ENCODE peak calls at places on chromosomes 2 and 18, in nine cellular contexts. One of them, this sample, is unnamed.

GRCh38 chr2:24853996-24854395 is 60.8 kb downstream of the CENPO start:
- DNase-seq in fibroblast of lung: no peak
- DNase-seq in body of pancreas: no peak
- DNase-seq in spleen: no peak
- DNase-seq in GM06990: no peak
- DNase-seq in neuronal stem cell: no peak
- DNase-seq in BJ: no peak
- DNase-seq in right lobe of liver: no peak
- DNase-seq in CD4-positive, alpha-beta memory T cell: no peak
- DNase-seq in this sample: no peak

GRCh38 chr2:161170377-161170776 is 10.1 kb downstream of the TANK start:
- DNase-seq in fibroblast of lung: no peak
- DNase-seq in body of pancreas: no peak
- DNase-seq in spleen: no peak
- DNase-seq in GM06990: no peak
- DNase-seq in neuronal stem cell: no peak
- DNase-seq in BJ: no peak
- DNase-seq in right lobe of liver: no peak
- DNase-seq in CD4-positive, alpha-beta memory T cell: no peak
- DNase-seq in this sample: no peak

GRCh38 chr2:64459575-64459974 is 5.6 kb downstream of the LGALSL start:
- DNase-seq in fibroblast of lung: no peak
- DNase-seq in body of pancreas: no peak
- DNase-seq in spleen: no peak
- DNase-seq in GM06990: no peak
- DNase-seq in neuronal stem cell: no peak
- DNase-seq in BJ: no peak
- DNase-seq in right lobe of liver: no peak
- DNase-seq in CD4-positive, alpha-beta memory T cell: no peak
- DNase-seq in this sample: no peak

GRCh38 chr2:26852405-26853348 is 4.7 kb downstream of the DPYSL5 start:
- DNase-seq in fibroblast of lung: no peak
- DNase-seq in body of pancreas: no peak
- DNase-seq in spleen: no peak
- DNase-seq in GM06990: no peak
- DNase-seq in neuronal stem cell: no peak
- DNase-seq in BJ: no peak
- DNase-seq in right lobe of liver: no peak
- DNase-seq in CD4-positive, alpha-beta memory T cell: no peak
- DNase-seq in this sample: no peak

GRCh38 chr2:86309966-86310365 is 27.5 kb downstream of the REEP1 start:
- DNase-seq in fibroblast of lung: no peak
- DNase-seq in body of pancreas: no peak
- DNase-seq in spleen: no peak
- DNase-seq in GM06990: no peak
- DNase-seq in neuronal stem cell: no peak
- DNase-seq in BJ: no peak
- DNase-seq in right lobe of liver: no peak
- DNase-seq in CD4-positive, alpha-beta memory T cell: no peak
- DNase-seq in this sample: no peak

GRCh38 chr18:12346240-12346565 is 30.8 kb downstream of the AFG3L2 start:
- DNase-seq in fibroblast of lung: no peak
- DNase-seq in body of pancreas: no peak
- DNase-seq in spleen: no peak
- DNase-seq in GM06990: no peak
- DNase-seq in neuronal stem cell: no peak
- DNase-seq in BJ: no peak
- DNase-seq in right lobe of liver: no peak
- DNase-seq in CD4-positive, alpha-beta memory T cell: no peak
- DNase-seq in this sample: no peak

GRCh38 chr2:167599228-167599627 is 648.2 kb downstream of the STK39 start:
- DNase-seq in fibroblast of lung: no peak
- DNase-seq in body of pancreas: no peak
- DNase-seq in spleen: no peak
- DNase-seq in GM06990: no peak
- DNase-seq in neuronal stem cell: no peak
- DNase-seq in BJ: no peak
- DNase-seq in right lobe of liver: no peak
- DNase-seq in CD4-positive, alpha-beta memory T cell: no peak
- DNase-seq in this sample: no peak

GRCh38 chr2:106094101-106094860 is 99.8 kb downstream of the UXS1 start:
- DNase-seq in fibroblast of lung: no peak
- DNase-seq in body of pancreas: no peak
- DNase-seq in spleen: no peak
- DNase-seq in GM06990: no peak
- DNase-seq in neuronal stem cell: no peak
- DNase-seq in BJ: no peak
- DNase-seq in right lobe of liver: no peak
- DNase-seq in CD4-positive, alpha-beta memory T cell: peak; percentile 83
- DNase-seq in this sample: no peak

GRCh38 chr2:67733517-67733916 is 329.3 kb downstream of the C1D start:
- DNase-seq in fibroblast of lung: peak; percentile 16
- DNase-seq in body of pancreas: peak; percentile 63
- DNase-seq in spleen: peak; percentile 59
- DNase-seq in GM06990: no peak
- DNase-seq in neuronal stem cell: no peak
- DNase-seq in BJ: no peak
- DNase-seq in right lobe of liver: peak; percentile 52
- DNase-seq in CD4-positive, alpha-beta memory T cell: no peak
- DNase-seq in this sample: no peak

GRCh38 chr2:31413025-31413424 is 1.5 kb downstream of the XDH start:
- DNase-seq in fibroblast of lung: no peak
- DNase-seq in body of pancreas: no peak
- DNase-seq in spleen: no peak
- DNase-seq in GM06990: no peak
- DNase-seq in neuronal stem cell: no peak
- DNase-seq in BJ: peak; percentile 46
- DNase-seq in right lobe of liver: no peak
- DNase-seq in CD4-positive, alpha-beta memory T cell: no peak
- DNase-seq in this sample: no peak

DNA sequence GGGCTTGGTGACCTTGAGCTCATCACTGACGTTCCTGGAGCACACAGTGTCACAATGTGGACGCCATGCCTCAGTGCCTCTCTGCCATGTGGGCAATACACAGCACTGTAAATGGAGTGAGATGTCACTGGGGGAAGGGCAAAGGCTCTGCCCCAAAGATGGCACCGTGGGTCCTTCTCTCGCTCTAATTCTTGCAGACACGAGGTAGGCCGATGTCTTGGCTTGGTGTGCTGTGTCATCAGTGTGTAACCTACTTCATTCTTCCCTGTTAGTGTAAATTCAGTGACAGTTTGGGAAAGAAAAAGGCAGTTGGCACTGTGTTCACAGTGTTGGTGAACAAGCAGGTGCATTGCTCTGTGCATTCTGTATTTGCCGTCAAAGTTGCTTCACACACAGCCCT is 309.3 kb upstream of the MYT1L start:
- DNase-seq in fibroblast of lung: no peak
- DNase-seq in body of pancreas: no peak
- DNase-seq in spleen: no peak
- DNase-seq in GM06990: no peak
- DNase-seq in neuronal stem cell: no peak
- DNase-seq in BJ: no peak
- DNase-seq in right lobe of liver: no peak
- DNase-seq in CD4-positive, alpha-beta memory T cell: no peak
- DNase-seq in this sample: no peak
- H3K27me3 ChIP-seq in fibroblast of lung: no peaks in the 10 kb centered on the region
- H3K27me3 ChIP-seq in body of pancreas: no peaks in the 10 kb centered on the region
- H3K27me3 ChIP-seq in spleen: no peaks in the 10 kb centered on the region
- H3K27me3 ChIP-seq in GM06990: no peaks in the 10 kb centered on the region
- H3K27me3 ChIP-seq in neuronal stem cell: no peaks in the 10 kb centered on the region
- H3K27me3 ChIP-seq in BJ: no peaks in the 10 kb centered on the region
- H3K27me3 ChIP-seq in right lobe of liver: no peaks in the 10 kb centered on the region
- H3K27me3 ChIP-seq in CD4-positive, alpha-beta memory T cell: no peaks in the 10 kb centered on the region
- H3K27me3 ChIP-seq in this sample: peaks cover 16% of the 10 kb centered on the region

DNA sequence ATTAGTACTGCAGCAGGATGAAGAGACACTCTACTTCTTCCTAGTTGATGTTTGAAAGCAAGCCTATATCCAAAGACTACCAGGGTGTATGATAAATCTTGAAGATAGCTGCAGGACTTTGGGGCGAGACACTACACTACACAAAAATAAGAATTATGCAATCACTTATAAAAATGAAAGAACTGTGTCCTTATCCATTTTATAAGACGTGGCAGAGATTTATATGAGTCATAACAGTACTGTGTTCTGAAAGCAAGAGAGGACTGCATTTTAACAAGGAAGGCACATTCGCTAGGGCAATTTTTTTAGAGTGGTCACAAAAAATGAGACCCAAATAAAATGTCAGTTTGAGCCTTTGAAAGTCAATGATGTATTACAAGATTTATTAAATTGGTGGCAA is 617.0 kb upstream of the LINC00305 start:
- DNase-seq in fibroblast of lung: no peak
- DNase-seq in body of pancreas: no peak
- DNase-seq in spleen: no peak
- DNase-seq in GM06990: no peak
- DNase-seq in neuronal stem cell: no peak
- DNase-seq in BJ: no peak
- DNase-seq in right lobe of liver: no peak
- DNase-seq in CD4-positive, alpha-beta memory T cell: no peak
- DNase-seq in this sample: no peak
- H3K27me3 ChIP-seq in fibroblast of lung: no peaks in the 10 kb centered on the region
- H3K27me3 ChIP-seq in body of pancreas: no peaks in the 10 kb centered on the region
- H3K27me3 ChIP-seq in spleen: no peaks in the 10 kb centered on the region
- H3K27me3 ChIP-seq in GM06990: no peaks in the 10 kb centered on the region
- H3K27me3 ChIP-seq in neuronal stem cell: no peaks in the 10 kb centered on the region
- H3K27me3 ChIP-seq in BJ: no peaks in the 10 kb centered on the region
- H3K27me3 ChIP-seq in right lobe of liver: no peaks in the 10 kb centered on the region
- H3K27me3 ChIP-seq in CD4-positive, alpha-beta memory T cell: no peaks in the 10 kb centered on the region
- H3K27me3 ChIP-seq in this sample: no peaks in the 10 kb centered on the region

GRCh38 chr2:241992753-241993152 is 123.2 kb downstream of the RTP5 start:
- DNase-seq in fibroblast of lung: no peak
- DNase-seq in body of pancreas: no peak
- DNase-seq in spleen: peak; percentile 22
- DNase-seq in GM06990: no peak
- DNase-seq in neuronal stem cell: no peak
- DNase-seq in BJ: no peak
- DNase-seq in right lobe of liver: no peak
- DNase-seq in CD4-positive, alpha-beta memory T cell: no peak
- DNase-seq in this sample: no peak

GRCh38 chr2:241991236-241991635 is 121.7 kb downstream of the RTP5 start:
- DNase-seq in fibroblast of lung: no peak
- DNase-seq in body of pancreas: no peak
- DNase-seq in spleen: peak; percentile 61
- DNase-seq in GM06990: no peak
- DNase-seq in neuronal stem cell: no peak
- DNase-seq in BJ: no peak
- DNase-seq in right lobe of liver: no peak
- DNase-seq in CD4-positive, alpha-beta memory T cell: no peak
- DNase-seq in this sample: no peak

GRCh38 chr2:241989074-241989473 is 119.5 kb downstream of the RTP5 start:
- DNase-seq in fibroblast of lung: no peak
- DNase-seq in body of pancreas: no peak
- DNase-seq in spleen: peak; percentile 76
- DNase-seq in GM06990: no peak
- DNase-seq in neuronal stem cell: no peak
- DNase-seq in BJ: no peak
- DNase-seq in right lobe of liver: no peak
- DNase-seq in CD4-positive, alpha-beta memory T cell: no peak
- DNase-seq in this sample: no peak

GRCh38 chr2:241988146-241988545 is 118.6 kb downstream of the RTP5 start:
- DNase-seq in fibroblast of lung: no peak
- DNase-seq in body of pancreas: no peak
- DNase-seq in spleen: no peak
- DNase-seq in GM06990: no peak
- DNase-seq in neuronal stem cell: no peak
- DNase-seq in BJ: no peak
- DNase-seq in right lobe of liver: no peak
- DNase-seq in CD4-positive, alpha-beta memory T cell: no peak
- DNase-seq in this sample: no peak

DNA sequence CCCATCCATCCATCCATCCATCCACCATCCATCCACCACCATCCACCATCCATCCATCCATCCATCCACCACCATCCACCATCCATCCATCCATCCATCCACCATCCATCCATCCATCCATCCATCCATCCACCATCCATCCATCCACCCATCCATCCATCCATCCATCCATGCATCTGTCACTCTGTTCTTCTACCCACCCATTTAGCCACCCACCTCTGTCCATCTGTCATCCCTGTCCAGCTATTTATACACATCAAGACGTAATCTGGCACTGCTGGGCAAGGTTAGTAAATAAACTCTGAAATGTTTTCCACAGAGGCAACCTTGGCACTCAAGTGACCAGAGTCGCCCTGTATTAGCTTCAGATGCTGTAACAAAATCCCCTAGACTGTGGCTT is 120.9 kb downstream of the RTP5 start:
- DNase-seq in fibroblast of lung: no peak
- DNase-seq in body of pancreas: no peak
- DNase-seq in spleen: no peak
- DNase-seq in GM06990: no peak
- DNase-seq in neuronal stem cell: no peak
- DNase-seq in BJ: no peak
- DNase-seq in right lobe of liver: no peak
- DNase-seq in CD4-positive, alpha-beta memory T cell: no peak
- DNase-seq in this sample: no peak
- H3K27me3 ChIP-seq in fibroblast of lung: no peaks in the 10 kb centered on the region
- H3K27me3 ChIP-seq in body of pancreas: no peaks in the 10 kb centered on the region
- H3K27me3 ChIP-seq in spleen: no peaks in the 10 kb centered on the region
- H3K27me3 ChIP-seq in GM06990: no peaks in the 10 kb centered on the region
- H3K27me3 ChIP-seq in neuronal stem cell: no peaks in the 10 kb centered on the region
- H3K27me3 ChIP-seq in BJ: no peaks in the 10 kb centered on the region
- H3K27me3 ChIP-seq in right lobe of liver: no peaks in the 10 kb centered on the region
- H3K27me3 ChIP-seq in CD4-positive, alpha-beta memory T cell: no peaks in the 10 kb centered on the region
- H3K27me3 ChIP-seq in this sample: no peaks in the 10 kb centered on the region

GRCh38 chr2:99787762-99788382 is 298.1 kb upstream of the REV1 start:
- DNase-seq in fibroblast of lung: no peak
- DNase-seq in body of pancreas: no peak
- DNase-seq in spleen: no peak
- DNase-seq in GM06990: no peak
- DNase-seq in neuronal stem cell: no peak
- DNase-seq in BJ: no peak
- DNase-seq in right lobe of liver: no peak
- DNase-seq in CD4-positive, alpha-beta memory T cell: no peak
- DNase-seq in this sample: no peak
- H3K27me3 ChIP-seq in fibroblast of lung: no peaks in the 10 kb centered on the region
- H3K27me3 ChIP-seq in body of pancreas: no peaks in the 10 kb centered on the region
- H3K27me3 ChIP-seq in spleen: no peaks in the 10 kb centered on the region
- H3K27me3 ChIP-seq in GM06990: no peaks in the 10 kb centered on the region
- H3K27me3 ChIP-seq in neuronal stem cell: no peaks in the 10 kb centered on the region
- H3K27me3 ChIP-seq in BJ: no peaks in the 10 kb centered on the region
- H3K27me3 ChIP-seq in right lobe of liver: no peaks in the 10 kb centered on the region
- H3K27me3 ChIP-seq in CD4-positive, alpha-beta memory T cell: no peaks in the 10 kb centered on the region
- H3K27me3 ChIP-seq in this sample: no peaks in the 10 kb centered on the region

GRCh38 chr2:240911641-240912265 is 5.6 kb downstream of the CROCC2 start:
- DNase-seq in fibroblast of lung: peak; percentile 84
- DNase-seq in body of pancreas: no peak
- DNase-seq in spleen: no peak
- DNase-seq in GM06990: no peak
- DNase-seq in neuronal stem cell: no peak
- DNase-seq in BJ: no peak
- DNase-seq in right lobe of liver: no peak
- DNase-seq in CD4-positive, alpha-beta memory T cell: no peak
- DNase-seq in this sample: peak; percentile 72
- H3K27me3 ChIP-seq in fibroblast of lung: no peaks in the 10 kb centered on the region
- H3K27me3 ChIP-seq in body of pancreas: no peaks in the 10 kb centered on the region
- H3K27me3 ChIP-seq in spleen: no peaks in the 10 kb centered on the region
- H3K27me3 ChIP-seq in GM06990: peaks cover 1% of the 10 kb centered on the region
- H3K27me3 ChIP-seq in neuronal stem cell: peaks cover 60% of the 10 kb centered on the region
- H3K27me3 ChIP-seq in BJ: peaks cover 4% of the 10 kb centered on the region
- H3K27me3 ChIP-seq in right lobe of liver: no peaks in the 10 kb centered on the region
- H3K27me3 ChIP-seq in CD4-positive, alpha-beta memory T cell: no peaks in the 10 kb centered on the region
- H3K27me3 ChIP-seq in this sample: peaks cover 41% of the 10 kb centered on the region

This sample was measured in foreskin keratinocyte.